ENCODE peak calls at places on chromosomes 13 and 19, in five cellular contexts. B, R, E, F and A are unnamed samples.

GRCh38 chr13:103883152-103883551 is 816.9 kb upstream of the SLC10A2 start:
- DNase-seq in B (peak), E (peak), F (peak), R (peak), A (peak)

GRCh38 chr13:19982447-19983043 is 24.0 kb downstream of the ZMYM2 start:
- DNase-seq in F (no peak), B (no peak), R (no peak), E (no peak), A (no peak)

GRCh38 chr13:33279898-33280549 is 5.5 kb downstream of the STARD13 start:
- DNase-seq in E (peak), F (peak), B (no peak), R (peak), A (peak)

GRCh38 chr13:44048326-44048725 is 168.6 kb downstream of the LACC1 start:
- DNase-seq in F (no peak), B (no peak), R (no peak), E (no peak), A (peak)

GRCh38 chr19:48069435-48069834 is 25.6 kb upstream of the CABP5 start:
- DNase-seq in R (no peak), B (no peak), F (no peak), E (no peak), A (no peak)

GRCh38 chr13:61766667-61767058 is 351.0 kb upstream of the PCDH20 start:
- DNase-seq in R (no peak), B (no peak), F (no peak), E (no peak), A (no peak)

GRCh38 chr19:1361601-1362384 is 21.9 kb upstream of the NDUFS7 start:
- DNase-seq in E (no peak), B (no peak), R (peak), F (no peak), A (peak)

GRCh38 chr19:54209058-54209747 is 8.5 kb downstream of the RPS9 start:
- DNase-seq in F (no peak), E (no peak), R (no peak), B (no peak), A (no peak)

GRCh38 chr13:50518131-50518530 is 325.4 kb downstream of the DLEU7 start:
- DNase-seq in R (peak), B (no peak), E (no peak), F (no peak), A (no peak)

GRCh38 chr19:7715671-7716070 is 13.7 kb upstream of the FCER2 start:
- DNase-seq in B (no peak), F (no peak), E (no peak), R (no peak), A (no peak)

GRCh38 chr13:60591348-60591747 is 194.3 kb downstream of the TDRD3 start:
- DNase-seq in B (no peak), R (peak), F (peak), E (no peak), A (peak)

GRCh38 chr19:2138061-2138728 is 13.2 kb downstream of the AP3D1 start:
- DNase-seq in E (no peak), F (no peak), B (no peak), R (no peak), A (no peak)

GRCh38 chr19:35476149-35476548 is 14.1 kb downstream of the KRTDAP start:
- DNase-seq in E (no peak), F (peak), R (no peak), B (no peak), A (no peak)
- TF ChIP-seq CTCF in E (no peak), F (peak), R (no peak), B (peak), A (peak)

GRCh38 chr19:14089412-14089661 is 1.2 kb downstream of the SAMD1 start:
- DNase-seq in F (no peak), B (no peak), E (no peak), R (no peak), A (no peak)

GRCh38 chr19:14090509-14091085 is at the start of gene SAMD1:
- DNase-seq in E (peak), F (peak), B (peak), R (peak), A (peak)

GRCh38 chr19:14089662-14090508 is 666 bp downstream of the SAMD1 start:
- DNase-seq in R (peak), B (peak), F (peak), E (no peak), A (peak)

GRCh38 chr19:14091885-14092462 is 1.4 kb upstream of the SAMD1 start:
- DNase-seq in R (no peak), B (no peak), E (no peak), F (no peak), A (no peak)

GRCh38 chr19:14091086-14091884 is 734 bp upstream of the SAMD1 start:
- DNase-seq in E (peak), R (peak), B (peak), F (peak), A (peak)
- TF ChIP-seq CTCF in E (no peak), R (peak), B (peak), F (peak), A (peak)

GRCh38 chr19:45469132-45469834 is 1.5 kb downstream of the FOSB start:
- DNase-seq in F (peak), B (peak), R (peak), E (peak), A (peak)
- TF ChIP-seq CTCF in F (no peak), B (no peak), R (no peak), E (no peak), A (peak)

GRCh38 chr13:99434258-99434788 is 66.9 kb upstream of the TM9SF2 start:
- DNase-seq in B (no peak), R (no peak), E (no peak), F (no peak), A (no peak)
- TF ChIP-seq CTCF in B (peak), R (no peak), E (no peak), F (no peak), A (peak)

GRCh38 chr19:50794778-50795664 is 4.8 kb downstream of the ACP4 start:
- DNase-seq in E (no peak), F (no peak), R (no peak), B (no peak), A (no peak)
- TF ChIP-seq CTCF in E (no peak), F (peak), R (peak), B (peak), A (peak)

GRCh38 chr13:98143601-98144500 is 957 bp downstream of the FARP1 start:
- DNase-seq in R (peak), B (no peak), F (peak), E (no peak), A (peak)

GRCh38 chr13:98150836-98151489 is 8.1 kb downstream of the FARP1 start:
- DNase-seq in R (no peak), F (no peak), E (no peak), B (no peak), A (no peak)

GRCh38 chr13:98143157-98143553 is 261 bp downstream of the FARP1 start:
- DNase-seq in F (no peak), E (no peak), B (no peak), R (no peak), A (no peak)

GRCh38 chr13:98144501-98145350 is 1.8 kb downstream of the FARP1 start:
- DNase-seq in B (no peak), E (no peak), R (peak), F (peak), A (peak)

DNA sequence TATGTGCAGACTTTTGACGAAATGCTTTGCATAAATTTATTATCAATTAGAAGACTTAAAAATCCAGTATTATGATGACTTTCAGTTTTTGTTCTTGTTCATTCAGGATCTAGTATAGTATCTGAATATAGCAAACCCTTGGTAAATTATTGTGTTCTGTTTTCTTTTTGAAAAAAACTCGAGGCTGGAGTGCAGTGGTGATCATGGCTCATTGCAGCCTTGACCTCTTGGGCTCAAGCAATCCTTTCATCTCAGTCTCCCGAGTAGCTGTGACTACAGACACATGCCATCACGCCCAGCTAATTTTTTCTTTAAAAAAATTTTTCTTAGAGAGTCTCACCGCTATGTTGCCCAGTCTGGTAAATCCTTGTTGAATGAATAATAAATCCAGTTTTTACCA is 4.6 kb downstream of the FARP1 start:
- DNase-seq in R (peak), F (no peak), E (no peak), B (no peak), A (peak)
- TF ChIP-seq CTCF in R (no peak), F (no peak), E (no peak), B (peak), A (peak)

GRCh38 chr19:14103310-14103709 is 12.8 kb upstream of the SAMD1 start:
- DNase-seq in E (no peak), F (no peak), B (no peak), R (no peak), A (no peak)

GRCh38 chr19:14105680-14106079 is 11.9 kb downstream of the PRKACA start:
- DNase-seq in F (no peak), B (no peak), R (no peak), E (no peak), A (no peak)

GRCh38 chr19:14102756-14103155 is 12.2 kb upstream of the SAMD1 start:
- DNase-seq in R (no peak), E (no peak), F (no peak), B (no peak), A (no peak)

GRCh38 chr19:14101003-14101545 is 10.5 kb upstream of the SAMD1 start:
- DNase-seq in B (no peak), R (no peak), E (no peak), F (no peak), A (no peak)

GRCh38 chr19:14102102-14102696 is 11.6 kb upstream of the SAMD1 start:
- DNase-seq in R (no peak), F (peak), B (no peak), E (no peak), A (no peak)
- TF ChIP-seq CTCF in R (no peak), F (no peak), B (no peak), E (no peak), A (no peak)

GRCh38 chr19:5515737-5516136 is 52.0 kb downstream of the TINCR start:
- DNase-seq in F (no peak), R (no peak), E (no peak), B (no peak), A (no peak)
- TF ChIP-seq CTCF in F (peak), R (peak), E (no peak), B (peak), A (peak)

GRCh38 chr13:113220877-113221276 is 11.5 kb downstream of the CUL4A start:
- DNase-seq in F (no peak), R (no peak), B (no peak), E (no peak), A (no peak)
- TF ChIP-seq CTCF in F (peak), R (peak), B (no peak), E (no peak), A (peak)

GRCh38 chr19:49939721-49940481 is 10.6 kb upstream of the NUP62 start:
- DNase-seq in F (no peak), E (no peak), B (no peak), R (no peak), A (no peak)
- TF ChIP-seq CTCF in F (peak), E (no peak), B (no peak), R (no peak), A (peak)